ENCODE peak calls at places on chromosomes 5 and 9, in nine cellular contexts. One of them, this sample, is unnamed.

GRCh38 chr5:73948720-73949119 is 322.7 kb downstream of the ARHGEF28 start:
- DNase-seq in NT2/D1: no peak
- DNase-seq in heart right ventricle: peak; percentile 11
- DNase-seq in OCI-LY7: peak; percentile 68
- DNase-seq in spleen: no peak
- DNase-seq in sigmoid colon: no peak
- DNase-seq in mucosa of descending colon: no peak
- DNase-seq in transverse colon: no peak
- DNase-seq in body of pancreas: peak; percentile 12
- DNase-seq in this sample: peak; percentile 29

GRCh38 chr9:113635586-113635985 is 172.1 kb downstream of the RGS3 start:
- DNase-seq in sigmoid colon: peak; percentile 41
- DNase-seq in body of pancreas: no peak
- DNase-seq in spleen: peak; percentile 13
- DNase-seq in transverse colon: no peak
- DNase-seq in mucosa of descending colon: no peak
- DNase-seq in NT2/D1: no peak
- DNase-seq in OCI-LY7: no peak
- DNase-seq in heart right ventricle: no peak
- DNase-seq in this sample: no peak

GRCh38 chr5:15786884-15787283 is 286.9 kb downstream of the FBXL7 start:
- DNase-seq in NT2/D1: no peak
- DNase-seq in spleen: no peak
- DNase-seq in OCI-LY7: no peak
- DNase-seq in heart right ventricle: no peak
- DNase-seq in transverse colon: no peak
- DNase-seq in sigmoid colon: no peak
- DNase-seq in body of pancreas: no peak
- DNase-seq in mucosa of descending colon: no peak
- DNase-seq in this sample: no peak

GRCh38 chr9:137138701-137139467 is at the start of gene GRIN1:
- DNase-seq in mucosa of descending colon: no peak
- DNase-seq in body of pancreas: no peak
- DNase-seq in sigmoid colon: no peak
- DNase-seq in spleen: no peak
- DNase-seq in transverse colon: no peak
- DNase-seq in OCI-LY7: no peak
- DNase-seq in NT2/D1: no peak
- DNase-seq in heart right ventricle: no peak
- DNase-seq in this sample: peak; percentile 50

GRCh38 chr9:135526089-135526729 is 5.0 kb downstream of the LCN1 start:
- DNase-seq in transverse colon: no peak
- DNase-seq in body of pancreas: no peak
- DNase-seq in NT2/D1: no peak
- DNase-seq in heart right ventricle: no peak
- DNase-seq in OCI-LY7: no peak
- DNase-seq in sigmoid colon: peak; percentile 35
- DNase-seq in mucosa of descending colon: no peak
- DNase-seq in spleen: no peak
- DNase-seq in this sample: no peak

GRCh38 chr9:77901771-77902170 is 129.8 kb downstream of the GNAQ start:
- DNase-seq in heart right ventricle: no peak
- DNase-seq in transverse colon: no peak
- DNase-seq in spleen: no peak
- DNase-seq in OCI-LY7: no peak
- DNase-seq in body of pancreas: no peak
- DNase-seq in sigmoid colon: no peak
- DNase-seq in NT2/D1: no peak
- DNase-seq in mucosa of descending colon: no peak
- DNase-seq in this sample: no peak

GRCh38 chr5:37086466-37087178 is 162.6 kb downstream of the CPLANE1 start:
- DNase-seq in body of pancreas: no peak
- DNase-seq in heart right ventricle: no peak
- DNase-seq in sigmoid colon: no peak
- DNase-seq in mucosa of descending colon: peak; percentile 37
- DNase-seq in NT2/D1: no peak
- DNase-seq in spleen: no peak
- DNase-seq in transverse colon: peak; percentile 24
- DNase-seq in OCI-LY7: no peak
- DNase-seq in this sample: no peak

GRCh38 chr9:105311317-105311716 is 66.9 kb downstream of the SLC44A1 start:
- DNase-seq in body of pancreas: no peak
- DNase-seq in heart right ventricle: no peak
- DNase-seq in OCI-LY7: no peak
- DNase-seq in sigmoid colon: no peak
- DNase-seq in spleen: no peak
- DNase-seq in transverse colon: no peak
- DNase-seq in NT2/D1: no peak
- DNase-seq in mucosa of descending colon: no peak
- DNase-seq in this sample: no peak

GRCh38 chr9:85964526-85964925 is 23.6 kb downstream of the NAA35 start:
- DNase-seq in mucosa of descending colon: no peak
- DNase-seq in body of pancreas: no peak
- DNase-seq in NT2/D1: no peak
- DNase-seq in heart right ventricle: no peak
- DNase-seq in OCI-LY7: no peak
- DNase-seq in sigmoid colon: no peak
- DNase-seq in transverse colon: no peak
- DNase-seq in spleen: no peak
- DNase-seq in this sample: no peak

GRCh38 chr5:132369471-132370240 is at the start of gene SLC22A5:
- DNase-seq in spleen: peak; percentile 93
- DNase-seq in mucosa of descending colon: peak; percentile 93
- DNase-seq in OCI-LY7: peak; percentile 28
- DNase-seq in NT2/D1: no peak
- DNase-seq in transverse colon: peak; percentile 88
- DNase-seq in heart right ventricle: no peak
- DNase-seq in sigmoid colon: peak; percentile 74
- DNase-seq in body of pancreas: peak; percentile 84
- DNase-seq in this sample: peak; percentile 86

GRCh38 chr9:106503759-106504158 is 359.2 kb upstream of the ZNF462 start:
- DNase-seq in mucosa of descending colon: no peak
- DNase-seq in heart right ventricle: no peak
- DNase-seq in NT2/D1: no peak
- DNase-seq in body of pancreas: no peak
- DNase-seq in OCI-LY7: no peak
- DNase-seq in sigmoid colon: no peak
- DNase-seq in spleen: no peak
- DNase-seq in transverse colon: no peak
- DNase-seq in this sample: no peak

GRCh38 chr9:33290247-33290993 is at the start of gene NFX1:
- DNase-seq in NT2/D1: peak; percentile 97
- DNase-seq in spleen: peak; percentile 100
- DNase-seq in body of pancreas: peak; percentile 98
- DNase-seq in heart right ventricle: peak; percentile 97
- DNase-seq in OCI-LY7: peak; percentile 99
- DNase-seq in sigmoid colon: peak; percentile 99
- DNase-seq in mucosa of descending colon: peak; percentile 98
- DNase-seq in transverse colon: peak; percentile 99
- DNase-seq in this sample: peak; percentile 98

GRCh38 chr5:56233230-56233629 is at the start of gene ANKRD55:
- DNase-seq in transverse colon: no peak
- DNase-seq in NT2/D1: no peak
- DNase-seq in mucosa of descending colon: no peak
- DNase-seq in OCI-LY7: no peak
- DNase-seq in heart right ventricle: no peak
- DNase-seq in spleen: no peak
- DNase-seq in sigmoid colon: no peak
- DNase-seq in body of pancreas: no peak
- DNase-seq in this sample: peak; percentile 7

GRCh38 chr9:79107911-79108676 is 463.7 kb upstream of the TLE4 start:
- DNase-seq in NT2/D1: no peak
- DNase-seq in sigmoid colon: no peak
- DNase-seq in mucosa of descending colon: no peak
- DNase-seq in body of pancreas: no peak
- DNase-seq in heart right ventricle: no peak
- DNase-seq in transverse colon: no peak
- DNase-seq in spleen: no peak
- DNase-seq in OCI-LY7: no peak
- DNase-seq in this sample: no peak

GRCh38 chr5:67425514-67425913 is 228.9 kb upstream of the CD180 start:
- DNase-seq in transverse colon: no peak
- DNase-seq in spleen: no peak
- DNase-seq in sigmoid colon: no peak
- DNase-seq in heart right ventricle: no peak
- DNase-seq in NT2/D1: no peak
- DNase-seq in OCI-LY7: no peak
- DNase-seq in body of pancreas: no peak
- DNase-seq in mucosa of descending colon: no peak
- DNase-seq in this sample: no peak
- H3K4me1 ChIP-seq in transverse colon: no peaks in the 10 kb centered on the region
- H3K4me1 ChIP-seq in spleen: no peaks in the 10 kb centered on the region
- H3K4me1 ChIP-seq in sigmoid colon: no peaks in the 10 kb centered on the region
- H3K4me1 ChIP-seq in heart right ventricle: no peaks in the 10 kb centered on the region
- H3K4me1 ChIP-seq in NT2/D1: no peaks in the 10 kb centered on the region
- H3K4me1 ChIP-seq in OCI-LY7: no peaks in the 10 kb centered on the region
- H3K4me1 ChIP-seq in body of pancreas: no peaks in the 10 kb centered on the region
- H3K4me1 ChIP-seq in mucosa of descending colon: no peaks in the 10 kb centered on the region
- H3K4me1 ChIP-seq in this sample: no peaks in the 10 kb centered on the region

GRCh38 chr9:35618854-35619799 is 914 bp upstream of the CD72 start:
- DNase-seq in OCI-LY7: peak; percentile 94
- DNase-seq in heart right ventricle: no peak
- DNase-seq in sigmoid colon: no peak
- DNase-seq in spleen: peak; percentile 93
- DNase-seq in body of pancreas: peak; percentile 73
- DNase-seq in NT2/D1: no peak
- DNase-seq in mucosa of descending colon: no peak
- DNase-seq in transverse colon: peak; percentile 68
- DNase-seq in this sample: peak; percentile 10

GRCh38 chr9:35618325-35618727 is at the start of gene CD72:
- DNase-seq in heart right ventricle: no peak
- DNase-seq in OCI-LY7: peak; percentile 86
- DNase-seq in sigmoid colon: no peak
- DNase-seq in body of pancreas: peak; percentile 54
- DNase-seq in NT2/D1: no peak
- DNase-seq in transverse colon: peak; percentile 32
- DNase-seq in spleen: peak; percentile 83
- DNase-seq in mucosa of descending colon: no peak
- DNase-seq in this sample: no peak

GRCh38 chr9:35617548-35617947 is 665 bp downstream of the CD72 start:
- DNase-seq in body of pancreas: no peak
- DNase-seq in sigmoid colon: no peak
- DNase-seq in heart right ventricle: no peak
- DNase-seq in mucosa of descending colon: no peak
- DNase-seq in OCI-LY7: no peak
- DNase-seq in NT2/D1: no peak
- DNase-seq in transverse colon: no peak
- DNase-seq in spleen: no peak
- DNase-seq in this sample: no peak

GRCh38 chr9:35616681-35617459 is 1.3 kb downstream of the CD72 start:
- DNase-seq in mucosa of descending colon: peak; percentile 75
- DNase-seq in OCI-LY7: peak; percentile 79
- DNase-seq in sigmoid colon: peak; percentile 89
- DNase-seq in heart right ventricle: peak; percentile 77
- DNase-seq in spleen: peak; percentile 94
- DNase-seq in body of pancreas: peak; percentile 72
- DNase-seq in NT2/D1: no peak
- DNase-seq in transverse colon: peak; percentile 82
- DNase-seq in this sample: peak; percentile 74

DNA sequence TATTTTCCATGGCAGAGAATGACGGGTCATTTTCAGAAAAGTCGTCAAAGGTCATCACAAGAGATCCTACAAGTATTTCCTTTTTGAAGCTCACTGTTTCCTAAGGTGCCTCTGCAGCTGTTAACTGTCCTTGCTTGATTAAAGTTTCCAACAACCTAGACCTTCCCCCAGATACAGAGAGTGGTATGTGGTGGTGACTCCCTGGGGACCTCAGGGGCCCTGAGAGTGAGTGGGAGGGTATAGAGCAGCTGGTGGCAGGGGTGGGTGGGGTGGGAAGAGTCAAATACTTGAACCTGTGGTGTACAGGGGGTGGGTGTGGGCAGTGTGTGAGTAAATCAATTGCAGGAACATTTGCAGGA is 1.6 kb upstream of the CD72 start:
- DNase-seq in NT2/D1: no peak
- DNase-seq in transverse colon: no peak
- DNase-seq in spleen: peak; percentile 87
- DNase-seq in mucosa of descending colon: no peak
- DNase-seq in OCI-LY7: peak; percentile 94
- DNase-seq in sigmoid colon: no peak
- DNase-seq in body of pancreas: no peak
- DNase-seq in heart right ventricle: no peak
- DNase-seq in this sample: no peak
- H3K4me1 ChIP-seq in NT2/D1: peaks cover 5% of the 10 kb centered on the region
- H3K4me1 ChIP-seq in transverse colon: peaks cover 3% of the 10 kb centered on the region
- H3K4me1 ChIP-seq in spleen: peaks cover 17% of the 10 kb centered on the region
- H3K4me1 ChIP-seq in mucosa of descending colon: peaks cover 3% of the 10 kb centered on the region
- H3K4me1 ChIP-seq in OCI-LY7: peaks cover 67% of the 10 kb centered on the region
- H3K4me1 ChIP-seq in sigmoid colon: peaks cover 9% of the 10 kb centered on the region
- H3K4me1 ChIP-seq in body of pancreas: peaks cover 14% of the 10 kb centered on the region
- H3K4me1 ChIP-seq in heart right ventricle: no peaks in the 10 kb centered on the region
- H3K4me1 ChIP-seq in this sample: peaks cover 26% of the 10 kb centered on the region

GRCh38 chr9:14203366-14204056 is 110.4 kb downstream of the NFIB start:
- DNase-seq in transverse colon: peak; percentile 75
- DNase-seq in sigmoid colon: peak; percentile 88
- DNase-seq in body of pancreas: peak; percentile 85
- DNase-seq in OCI-LY7: no peak
- DNase-seq in heart right ventricle: peak; percentile 79
- DNase-seq in mucosa of descending colon: peak; percentile 85
- DNase-seq in NT2/D1: no peak
- DNase-seq in spleen: no peak
- DNase-seq in this sample: peak; percentile 82
- H3K4me1 ChIP-seq in transverse colon: peaks cover 4% of the 10 kb centered on the region
- H3K4me1 ChIP-seq in sigmoid colon: peaks cover 41% of the 10 kb centered on the region
- H3K4me1 ChIP-seq in body of pancreas: peaks cover 77% of the 10 kb centered on the region
- H3K4me1 ChIP-seq in OCI-LY7: no peaks in the 10 kb centered on the region
- H3K4me1 ChIP-seq in heart right ventricle: peaks cover 64% of the 10 kb centered on the region
- H3K4me1 ChIP-seq in mucosa of descending colon: peaks cover 4% of the 10 kb centered on the region
- H3K4me1 ChIP-seq in NT2/D1: no peaks in the 10 kb centered on the region
- H3K4me1 ChIP-seq in spleen: peaks cover 5% of the 10 kb centered on the region
- H3K4me1 ChIP-seq in this sample: peaks cover 45% of the 10 kb centered on the region

GRCh38 chr5:35856186-35857003 is at the start of gene IL7R:
- DNase-seq in body of pancreas: no peak
- DNase-seq in heart right ventricle: no peak
- DNase-seq in spleen: no peak
- DNase-seq in OCI-LY7: peak; percentile 79
- DNase-seq in transverse colon: no peak
- DNase-seq in NT2/D1: no peak
- DNase-seq in sigmoid colon: no peak
- DNase-seq in mucosa of descending colon: no peak
- DNase-seq in this sample: no peak

GRCh38 chr5:35857004-35857345 is 284 bp downstream of the IL7R start:
- DNase-seq in mucosa of descending colon: no peak
- DNase-seq in body of pancreas: no peak
- DNase-seq in sigmoid colon: no peak
- DNase-seq in OCI-LY7: no peak
- DNase-seq in spleen: no peak
- DNase-seq in heart right ventricle: no peak
- DNase-seq in transverse colon: no peak
- DNase-seq in NT2/D1: no peak
- DNase-seq in this sample: no peak

GRCh38 chr5:35855221-35855620 is 1.5 kb upstream of the IL7R start:
- DNase-seq in spleen: no peak
- DNase-seq in transverse colon: no peak
- DNase-seq in sigmoid colon: no peak
- DNase-seq in mucosa of descending colon: no peak
- DNase-seq in body of pancreas: no peak
- DNase-seq in OCI-LY7: no peak
- DNase-seq in heart right ventricle: no peak
- DNase-seq in NT2/D1: no peak
- DNase-seq in this sample: no peak

GRCh38 chr5:35859101-35859661 is 2.5 kb downstream of the IL7R start:
- DNase-seq in sigmoid colon: no peak
- DNase-seq in heart right ventricle: no peak
- DNase-seq in OCI-LY7: peak; percentile 51
- DNase-seq in mucosa of descending colon: no peak
- DNase-seq in body of pancreas: no peak
- DNase-seq in NT2/D1: no peak
- DNase-seq in spleen: no peak
- DNase-seq in transverse colon: no peak
- DNase-seq in this sample: no peak

GRCh38 chr5:35857606-35858205 is 1.0 kb downstream of the IL7R start:
- DNase-seq in NT2/D1: no peak
- DNase-seq in OCI-LY7: no peak
- DNase-seq in spleen: no peak
- DNase-seq in body of pancreas: no peak
- DNase-seq in mucosa of descending colon: no peak
- DNase-seq in sigmoid colon: no peak
- DNase-seq in heart right ventricle: no peak
- DNase-seq in transverse colon: no peak
- DNase-seq in this sample: no peak
- H3K4me1 ChIP-seq in NT2/D1: no peaks in the 10 kb centered on the region
- H3K4me1 ChIP-seq in OCI-LY7: peaks cover 62% of the 10 kb centered on the region
- H3K4me1 ChIP-seq in spleen: no peaks in the 10 kb centered on the region
- H3K4me1 ChIP-seq in body of pancreas: no peaks in the 10 kb centered on the region
- H3K4me1 ChIP-seq in mucosa of descending colon: no peaks in the 10 kb centered on the region
- H3K4me1 ChIP-seq in sigmoid colon: no peaks in the 10 kb centered on the region
- H3K4me1 ChIP-seq in heart right ventricle: no peaks in the 10 kb centered on the region
- H3K4me1 ChIP-seq in transverse colon: no peaks in the 10 kb centered on the region
- H3K4me1 ChIP-seq in this sample: no peaks in the 10 kb centered on the region